ENCODE peak calls at places on chromosome 5, in ten cellular contexts. One of them, this sample, is unnamed.
A peak's percentile ranks its signal among the peaks of the same experiment; 100 is the strongest.

GRCh38 chr5:4250254-4250653 is 654.6 kb downstream of the IRX1 start:
- DNase-seq in heart left ventricle: no peak
- DNase-seq in gastrocnemius medialis: no peak
- DNase-seq in stomach: no peak
- DNase-seq in OCI-LY7: no peak
- DNase-seq in esophagus squamous epithelium: no peak
- DNase-seq in lower leg skin: no peak
- DNase-seq in choroid plexus epithelial cell: no peak
- DNase-seq in MCF 10A: no peak
- DNase-seq in mammary epithelial cell: no peak
- DNase-seq in this sample: no peak

GRCh38 chr5:77871946-77872345 is 95.8 kb upstream of the TBCA start:
- DNase-seq in gastrocnemius medialis: no peak
- DNase-seq in OCI-LY7: no peak
- DNase-seq in mammary epithelial cell: no peak
- DNase-seq in stomach: no peak
- DNase-seq in choroid plexus epithelial cell: no peak
- DNase-seq in esophagus squamous epithelium: no peak
- DNase-seq in heart left ventricle: no peak
- DNase-seq in lower leg skin: no peak
- DNase-seq in MCF 10A: no peak
- DNase-seq in this sample: no peak

GRCh38 chr5:66198837-66199236 is 54.7 kb downstream of the SREK1 start:
- DNase-seq in OCI-LY7: no peak
- DNase-seq in mammary epithelial cell: no peak
- DNase-seq in stomach: no peak
- DNase-seq in MCF 10A: no peak
- DNase-seq in heart left ventricle: no peak
- DNase-seq in choroid plexus epithelial cell: no peak
- DNase-seq in esophagus squamous epithelium: no peak
- DNase-seq in lower leg skin: no peak
- DNase-seq in gastrocnemius medialis: no peak
- DNase-seq in this sample: no peak

GRCh38 chr5:97167435-97167834 is 15.6 kb downstream of the RIOK2 start:
- DNase-seq in heart left ventricle: no peak
- DNase-seq in gastrocnemius medialis: no peak
- DNase-seq in MCF 10A: no peak
- DNase-seq in stomach: no peak
- DNase-seq in lower leg skin: no peak
- DNase-seq in esophagus squamous epithelium: no peak
- DNase-seq in OCI-LY7: peak; percentile 32
- DNase-seq in mammary epithelial cell: no peak
- DNase-seq in choroid plexus epithelial cell: no peak
- DNase-seq in this sample: no peak

GRCh38 chr5:168286386-168286785 is 5.1 kb upstream of the WWC1 start:
- DNase-seq in mammary epithelial cell: no peak
- DNase-seq in choroid plexus epithelial cell: no peak
- DNase-seq in MCF 10A: no peak
- DNase-seq in heart left ventricle: no peak
- DNase-seq in stomach: no peak
- DNase-seq in OCI-LY7: no peak
- DNase-seq in gastrocnemius medialis: no peak
- DNase-seq in esophagus squamous epithelium: no peak
- DNase-seq in lower leg skin: no peak
- DNase-seq in this sample: no peak

GRCh38 chr5:157602505-157602904 is 26.9 kb upstream of the ADAM19 start:
- DNase-seq in heart left ventricle: no peak
- DNase-seq in stomach: no peak
- DNase-seq in gastrocnemius medialis: no peak
- DNase-seq in lower leg skin: no peak
- DNase-seq in esophagus squamous epithelium: no peak
- DNase-seq in OCI-LY7: peak; percentile 76
- DNase-seq in MCF 10A: peak; percentile 42
- DNase-seq in choroid plexus epithelial cell: no peak
- DNase-seq in mammary epithelial cell: peak; percentile 79
- DNase-seq in this sample: peak; percentile 12

GRCh38 chr5:31172881-31173280 is 20.6 kb upstream of the CDH6 start:
- DNase-seq in gastrocnemius medialis: no peak
- DNase-seq in esophagus squamous epithelium: no peak
- DNase-seq in choroid plexus epithelial cell: no peak
- DNase-seq in mammary epithelial cell: no peak
- DNase-seq in MCF 10A: no peak
- DNase-seq in stomach: no peak
- DNase-seq in lower leg skin: no peak
- DNase-seq in heart left ventricle: no peak
- DNase-seq in OCI-LY7: no peak
- DNase-seq in this sample: no peak

GRCh38 chr5:60382761-60383160 is 317.2 kb downstream of the DEPDC1B start:
- DNase-seq in mammary epithelial cell: peak; percentile 29
- DNase-seq in choroid plexus epithelial cell: peak; percentile 76
- DNase-seq in OCI-LY7: peak; percentile 17
- DNase-seq in stomach: no peak
- DNase-seq in MCF 10A: peak; percentile 35
- DNase-seq in esophagus squamous epithelium: no peak
- DNase-seq in lower leg skin: no peak
- DNase-seq in gastrocnemius medialis: no peak
- DNase-seq in heart left ventricle: no peak
- DNase-seq in this sample: peak; percentile 76

GRCh38 chr5:166772770-166773169 is 1518.7 kb upstream of the WWC1 start:
- DNase-seq in stomach: no peak
- DNase-seq in heart left ventricle: no peak
- DNase-seq in mammary epithelial cell: peak; percentile 44
- DNase-seq in OCI-LY7: no peak
- DNase-seq in MCF 10A: peak; percentile 81
- DNase-seq in gastrocnemius medialis: no peak
- DNase-seq in esophagus squamous epithelium: no peak
- DNase-seq in lower leg skin: no peak
- DNase-seq in choroid plexus epithelial cell: peak; percentile 84
- DNase-seq in this sample: no peak

GRCh38 chr5:103800728-103801127 is 238.1 kb upstream of the NUDT12 start:
- DNase-seq in MCF 10A: peak; percentile 64
- DNase-seq in heart left ventricle: no peak
- DNase-seq in OCI-LY7: no peak
- DNase-seq in choroid plexus epithelial cell: peak; percentile 81
- DNase-seq in esophagus squamous epithelium: no peak
- DNase-seq in gastrocnemius medialis: no peak
- DNase-seq in stomach: no peak
- DNase-seq in lower leg skin: no peak
- DNase-seq in mammary epithelial cell: peak; percentile 6
- DNase-seq in this sample: no peak

GRCh38 chr5:35136386-35136785 is 88.6 kb upstream of the AGXT2 start:
- DNase-seq in OCI-LY7: no peak
- DNase-seq in choroid plexus epithelial cell: peak; percentile 79
- DNase-seq in heart left ventricle: no peak
- DNase-seq in esophagus squamous epithelium: no peak
- DNase-seq in mammary epithelial cell: peak; percentile 65
- DNase-seq in MCF 10A: peak; percentile 94
- DNase-seq in stomach: no peak
- DNase-seq in lower leg skin: no peak
- DNase-seq in gastrocnemius medialis: no peak
- DNase-seq in this sample: peak; percentile 90

GRCh38 chr5:179817071-179817840 is 3.4 kb upstream of the SQSTM1 start:
- DNase-seq in esophagus squamous epithelium: no peak
- DNase-seq in mammary epithelial cell: no peak
- DNase-seq in stomach: no peak
- DNase-seq in lower leg skin: no peak
- DNase-seq in MCF 10A: no peak
- DNase-seq in choroid plexus epithelial cell: no peak
- DNase-seq in heart left ventricle: no peak
- DNase-seq in OCI-LY7: no peak
- DNase-seq in gastrocnemius medialis: peak; percentile 2
- DNase-seq in this sample: no peak

GRCh38 chr5:155276231-155276630 is 262.7 kb downstream of the KIF4B start:
- DNase-seq in OCI-LY7: no peak
- DNase-seq in esophagus squamous epithelium: no peak
- DNase-seq in choroid plexus epithelial cell: no peak
- DNase-seq in stomach: no peak
- DNase-seq in MCF 10A: no peak
- DNase-seq in gastrocnemius medialis: no peak
- DNase-seq in heart left ventricle: no peak
- DNase-seq in lower leg skin: no peak
- DNase-seq in mammary epithelial cell: no peak
- DNase-seq in this sample: no peak

GRCh38 chr5:76679231-76679630 is 36.7 kb upstream of the F2R start:
- DNase-seq in mammary epithelial cell: no peak
- DNase-seq in choroid plexus epithelial cell: peak; percentile 84
- DNase-seq in stomach: no peak
- DNase-seq in lower leg skin: no peak
- DNase-seq in OCI-LY7: no peak
- DNase-seq in MCF 10A: peak; percentile 47
- DNase-seq in heart left ventricle: peak; percentile 55
- DNase-seq in esophagus squamous epithelium: no peak
- DNase-seq in gastrocnemius medialis: no peak
- DNase-seq in this sample: no peak

GRCh38 chr5:11149136-11149535 is 388.1 kb upstream of the DAP start:
- DNase-seq in esophagus squamous epithelium: no peak
- DNase-seq in OCI-LY7: no peak
- DNase-seq in choroid plexus epithelial cell: no peak
- DNase-seq in lower leg skin: no peak
- DNase-seq in mammary epithelial cell: no peak
- DNase-seq in gastrocnemius medialis: no peak
- DNase-seq in stomach: no peak
- DNase-seq in heart left ventricle: no peak
- DNase-seq in MCF 10A: no peak
- DNase-seq in this sample: no peak

GRCh38 chr5:175638305-175638704 is 19.6 kb upstream of the HRH2 start:
- DNase-seq in lower leg skin: no peak
- DNase-seq in stomach: no peak
- DNase-seq in mammary epithelial cell: no peak
- DNase-seq in esophagus squamous epithelium: no peak
- DNase-seq in choroid plexus epithelial cell: no peak
- DNase-seq in OCI-LY7: no peak
- DNase-seq in MCF 10A: peak; percentile 34
- DNase-seq in gastrocnemius medialis: no peak
- DNase-seq in heart left ventricle: no peak
- DNase-seq in this sample: peak; percentile 90

GRCh38 chr5:387491-388265 is 55.3 kb upstream of the EXOC3 start:
- DNase-seq in lower leg skin: peak; percentile 79
- DNase-seq in choroid plexus epithelial cell: no peak
- DNase-seq in esophagus squamous epithelium: no peak
- DNase-seq in gastrocnemius medialis: no peak
- DNase-seq in stomach: no peak
- DNase-seq in OCI-LY7: no peak
- DNase-seq in MCF 10A: no peak
- DNase-seq in mammary epithelial cell: no peak
- DNase-seq in heart left ventricle: no peak
- DNase-seq in this sample: peak; percentile 48

GRCh38 chr5:90626493-90626892 is 67.9 kb downstream of the ADGRV1 start:
- DNase-seq in mammary epithelial cell: no peak
- DNase-seq in gastrocnemius medialis: no peak
- DNase-seq in lower leg skin: no peak
- DNase-seq in stomach: no peak
- DNase-seq in MCF 10A: no peak
- DNase-seq in OCI-LY7: no peak
- DNase-seq in choroid plexus epithelial cell: no peak
- DNase-seq in heart left ventricle: no peak
- DNase-seq in esophagus squamous epithelium: no peak
- DNase-seq in this sample: no peak

GRCh38 chr5:90621848-90622247 is 63.3 kb downstream of the ADGRV1 start:
- DNase-seq in esophagus squamous epithelium: no peak
- DNase-seq in OCI-LY7: no peak
- DNase-seq in MCF 10A: no peak
- DNase-seq in heart left ventricle: no peak
- DNase-seq in lower leg skin: no peak
- DNase-seq in mammary epithelial cell: no peak
- DNase-seq in gastrocnemius medialis: no peak
- DNase-seq in choroid plexus epithelial cell: no peak
- DNase-seq in stomach: no peak
- DNase-seq in this sample: no peak
- TF ChIP-seq CTCF in esophagus squamous epithelium: no peak
- TF ChIP-seq CTCF in OCI-LY7: no peak
- TF ChIP-seq CTCF in MCF 10A: no peak
- TF ChIP-seq CTCF in heart left ventricle: no peak
- TF ChIP-seq CTCF in lower leg skin: no peak
- TF ChIP-seq CTCF in mammary epithelial cell: no peak
- TF ChIP-seq CTCF in gastrocnemius medialis: no peak
- TF ChIP-seq CTCF in choroid plexus epithelial cell: no peak
- TF ChIP-seq CTCF in stomach: no peak
- TF ChIP-seq CTCF in this sample: no peak

GRCh38 chr5:150438873-150439546 is 10.5 kb downstream of the RPS14 start:
- DNase-seq in esophagus squamous epithelium: no peak
- DNase-seq in gastrocnemius medialis: no peak
- DNase-seq in OCI-LY7: no peak
- DNase-seq in mammary epithelial cell: no peak
- DNase-seq in choroid plexus epithelial cell: peak; percentile 22
- DNase-seq in heart left ventricle: no peak
- DNase-seq in MCF 10A: peak; percentile 71
- DNase-seq in stomach: no peak
- DNase-seq in lower leg skin: no peak
- DNase-seq in this sample: peak; percentile 43
- TF ChIP-seq CTCF in esophagus squamous epithelium: peak; percentile 40
- TF ChIP-seq CTCF in gastrocnemius medialis: no peak
- TF ChIP-seq CTCF in OCI-LY7: peak; percentile 71
- TF ChIP-seq CTCF in mammary epithelial cell: peak; percentile 60
- TF ChIP-seq CTCF in choroid plexus epithelial cell: peak; percentile 54
- TF ChIP-seq CTCF in heart left ventricle: no peak
- TF ChIP-seq CTCF in MCF 10A: peak; percentile 84
- TF ChIP-seq CTCF in stomach: peak; percentile 44
- TF ChIP-seq CTCF in lower leg skin: no peak
- TF ChIP-seq CTCF in this sample: peak; percentile 69

GRCh38 chr5:141343242-141343952 is at the start of gene PCDHGA3:
- DNase-seq in MCF 10A: no peak
- DNase-seq in mammary epithelial cell: peak; percentile 60
- DNase-seq in choroid plexus epithelial cell: peak; percentile 61
- DNase-seq in stomach: no peak
- DNase-seq in lower leg skin: no peak
- DNase-seq in heart left ventricle: peak; percentile 46
- DNase-seq in esophagus squamous epithelium: no peak
- DNase-seq in OCI-LY7: peak; percentile 17
- DNase-seq in gastrocnemius medialis: no peak
- DNase-seq in this sample: peak; percentile 50
- TF ChIP-seq CTCF in MCF 10A: no peak
- TF ChIP-seq CTCF in mammary epithelial cell: peak; percentile 56
- TF ChIP-seq CTCF in choroid plexus epithelial cell: peak; percentile 55
- TF ChIP-seq CTCF in stomach: no peak
- TF ChIP-seq CTCF in lower leg skin: no peak
- TF ChIP-seq CTCF in heart left ventricle: peak; percentile 45
- TF ChIP-seq CTCF in esophagus squamous epithelium: no peak
- TF ChIP-seq CTCF in OCI-LY7: peak; percentile 62
- TF ChIP-seq CTCF in gastrocnemius medialis: peak; percentile 44
- TF ChIP-seq CTCF in this sample: peak; percentile 47

DNA sequence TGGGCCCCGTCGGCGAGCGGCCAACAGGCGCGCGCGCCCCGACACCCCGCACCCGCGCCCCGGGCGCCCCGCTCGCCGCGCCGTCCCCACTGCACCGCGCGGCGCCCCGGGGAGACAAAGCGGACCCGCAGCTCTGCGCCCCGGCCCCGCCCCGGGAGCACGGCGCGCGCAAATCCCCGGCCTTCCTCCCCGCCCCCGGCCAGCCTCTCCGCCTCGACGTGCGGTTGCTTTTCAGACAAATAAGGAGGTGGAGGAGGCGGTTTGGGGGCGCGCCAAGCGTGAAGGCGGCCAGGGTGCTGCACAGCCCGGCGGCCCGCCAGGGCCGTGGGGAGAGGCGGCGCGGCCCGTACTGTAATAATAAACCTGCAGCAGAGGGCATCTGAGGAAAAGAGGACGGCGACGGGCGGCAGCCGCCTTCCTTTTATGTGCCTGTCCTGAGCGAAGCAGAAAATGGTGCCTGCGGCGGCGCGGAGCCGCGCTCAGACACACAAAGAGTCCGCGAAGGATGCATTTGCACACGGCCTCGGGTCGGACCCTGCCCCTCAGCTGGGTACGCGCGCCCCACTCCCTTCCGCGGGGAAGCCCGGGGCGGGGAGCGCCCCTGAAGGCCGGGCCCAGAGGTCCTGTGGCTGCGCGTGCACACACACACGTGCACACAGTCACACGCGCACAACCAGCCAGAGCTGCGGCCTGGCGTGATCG is 739 bp upstream of the NREP start:
- DNase-seq in OCI-LY7: peak; percentile 88
- DNase-seq in heart left ventricle: peak; percentile 98
- DNase-seq in stomach: peak; percentile 91
- DNase-seq in MCF 10A: peak; percentile 90
- DNase-seq in esophagus squamous epithelium: peak; percentile 34
- DNase-seq in gastrocnemius medialis: peak; percentile 90
- DNase-seq in lower leg skin: peak; percentile 98
- DNase-seq in mammary epithelial cell: peak; percentile 75
- DNase-seq in choroid plexus epithelial cell: peak; percentile 94
- DNase-seq in this sample: peak; percentile 94
- TF ChIP-seq CTCF in OCI-LY7: no peak
- TF ChIP-seq CTCF in heart left ventricle: no peak
- TF ChIP-seq CTCF in stomach: no peak
- TF ChIP-seq CTCF in MCF 10A: no peak
- TF ChIP-seq CTCF in esophagus squamous epithelium: no peak
- TF ChIP-seq CTCF in gastrocnemius medialis: peak; percentile 4
- TF ChIP-seq CTCF in lower leg skin: no peak
- TF ChIP-seq CTCF in mammary epithelial cell: no peak
- TF ChIP-seq CTCF in choroid plexus epithelial cell: no peak
- TF ChIP-seq CTCF in this sample: no peak